ENCODE peak calls at places on chromosomes 4 and X, in seven cellular contexts. J is RWPE1; L is spleen; Z is left lung; C is CD8-positive, alpha-beta memory T cell; U is dorsolateral prefrontal cortex; Y is tibial artery. P is an unnamed sample.

GRCh38 chr4:131540256-131540655 is 1608.8 kb upstream of the PCDH10 start:
- DNase-seq in J (no peak), L (no peak), Z (no peak), C (no peak), U (no peak), Y (no peak), P (no peak)

GRCh38 chr4:23888421-23889319 is 1.2 kb downstream of the PPARGC1A start:
- DNase-seq in J (no peak), L (no peak), Z (no peak), C (no peak), U (no peak), Y (peak; percentile 64), P (no peak)

GRCh38 chrX:134849390-134849789 is 141.4 kb upstream of the SMIM10 start:
- DNase-seq in J (peak; percentile 1), L (no peak), Z (no peak), C (no peak), U (no peak), Y (no peak), P (no peak)

GRCh38 chr4:103075435-103075893 is 1.1 kb downstream of the SLC9B2 start:
- DNase-seq in J (no peak), L (no peak), Z (no peak), C (no peak), U (no peak), Y (no peak), P (no peak)

GRCh38 chr4:8907596-8908205 is 36.1 kb upstream of the HMX1 start:
- DNase-seq in J (no peak), L (peak; percentile 59), Z (peak; percentile 75), C (no peak), U (no peak), Y (peak; percentile 41), P (peak; percentile 65)

GRCh38 chr4:159077702-159078495 is 25.0 kb upstream of the RAPGEF2 start:
- DNase-seq in J (peak; percentile 48), L (no peak), Z (no peak), C (no peak), U (no peak), Y (no peak), P (no peak)

GRCh38 chr4:41095192-41095872 is 119.0 kb downstream of the APBB2 start:
- DNase-seq in J (no peak), L (no peak), Z (no peak), C (no peak), U (no peak), Y (no peak), P (no peak)

GRCh38 chr4:112288455-112288854 is 2.8 kb upstream of the TIFA start:
- DNase-seq in J (no peak), L (no peak), Z (no peak), C (no peak), U (no peak), Y (no peak), P (no peak)

GRCh38 chrX:107619836-107620235 is 8.5 kb upstream of the PRPS1 start:
- DNase-seq in J (no peak), L (no peak), Z (no peak), C (no peak), U (no peak), Y (no peak), P (no peak)

GRCh38 chr4:146165840-146166239 is 9.7 kb upstream of the LSM6 start:
- DNase-seq in J (peak; percentile 28), L (no peak), Z (no peak), C (no peak), U (no peak), Y (no peak), P (no peak)

GRCh38 chr4:145732001-145732400 is 52.1 kb downstream of the C4orf51 start:
- DNase-seq in J (no peak), L (no peak), Z (no peak), C (no peak), U (no peak), Y (no peak), P (no peak)

GRCh38 chrX:68821616-68822015 is 7.2 kb upstream of the EFNB1 start:
- DNase-seq in J (no peak), L (no peak), Z (no peak), C (no peak), U (no peak), Y (no peak), P (no peak)

GRCh38 chr4:145260091-145260490 is 79.7 kb upstream of the OTUD4 start:
- DNase-seq in J (no peak), L (no peak), Z (no peak), C (no peak), U (no peak), Y (no peak), P (no peak)

GRCh38 chr4:14856927-14857220 is 145.4 kb upstream of the CPEB2 start:
- DNase-seq in J (no peak), L (no peak), Z (no peak), C (no peak), U (no peak), Y (no peak), P (no peak)

GRCh38 chrX:110657073-110657472 is 138.5 kb downstream of the CHRDL1 start:
- DNase-seq in J (no peak), L (no peak), Z (no peak), C (no peak), U (no peak), Y (no peak), P (no peak)

GRCh38 chr4:183483997-183484396 is 20.9 kb upstream of the ING2 start:
- DNase-seq in J (no peak), L (no peak), Z (no peak), C (no peak), U (no peak), Y (no peak), P (no peak)

GRCh38 chr4:8241895-8242696 is 27.5 kb upstream of the HTRA3 start:
- DNase-seq in J (peak; percentile 65), L (peak; percentile 96), Z (peak; percentile 96), C (peak; percentile 64), U (peak; percentile 76), Y (peak; percentile 91), P (peak; percentile 94)

GRCh38 chr4:30696195-30696594 is 24.0 kb upstream of the PCDH7 start:
- DNase-seq in J (no peak), L (no peak), Z (no peak), C (no peak), U (no peak), Y (no peak), P (no peak)

GRCh38 chrX:134173541-134174272 is 63.3 kb upstream of the CCDC160 start:
- DNase-seq in J (no peak), L (peak; percentile 74), Z (no peak), C (no peak), U (no peak), Y (no peak), P (no peak)

DNA sequence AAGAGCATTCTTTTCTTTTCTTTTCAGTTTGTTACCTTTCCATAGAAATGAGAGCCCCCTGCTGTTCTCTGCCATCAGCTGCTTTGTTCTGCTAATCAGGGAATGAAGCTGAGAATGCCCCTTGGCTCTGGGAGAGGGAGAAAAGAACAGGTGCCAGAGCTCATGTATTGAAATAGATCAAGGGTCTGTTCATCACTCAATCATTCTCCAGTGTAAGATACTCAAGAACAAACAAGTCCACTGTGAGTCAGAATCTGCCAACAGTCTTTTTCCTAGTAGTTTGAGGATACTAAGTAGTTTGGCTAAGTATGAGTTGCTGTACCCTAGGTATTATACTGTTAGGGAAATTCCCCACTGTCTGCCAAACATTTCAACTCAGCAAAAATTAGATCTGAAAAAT is 144.3 kb downstream of the RTL3 start:
- DNase-seq in J (no peak), L (no peak), Z (no peak), C (no peak), U (no peak), Y (no peak), P (no peak)
- H3K27ac ChIP-seq in J (no peak overlapping the region), L (no peak overlapping the region), Z (no peak overlapping the region), C (no peak overlapping the region), U (no peak overlapping the region), Y (peak overlapping the region; percentile 47), P (no peak overlapping the region)

GRCh38 chrX:97399400-97399799 is 515.7 kb downstream of the RPA4 start:
- DNase-seq in J (peak; percentile 6), L (no peak), Z (no peak), C (no peak), U (no peak), Y (no peak), P (no peak)
- H3K27ac ChIP-seq in J (no peak overlapping the region), L (no peak overlapping the region), Z (no peak overlapping the region), C (no peak overlapping the region), U (no peak overlapping the region), Y (no peak overlapping the region), P (no peak overlapping the region)

GRCh38 chr4:2301806-2302205 is 39.9 kb upstream of the MXD4 start:
- DNase-seq in J (no peak), L (peak; percentile 68), Z (no peak), C (no peak), U (peak; percentile 10), Y (peak; percentile 66), P (no peak)

GRCh38 chr4:2303121-2303685 is 41.3 kb upstream of the MXD4 start:
- DNase-seq in J (no peak), L (peak; percentile 64), Z (no peak), C (no peak), U (peak; percentile 6), Y (peak; percentile 62), P (peak; percentile 68)

GRCh38 chr4:2301221-2301642 is 39.3 kb upstream of the MXD4 start:
- DNase-seq in J (no peak), L (peak; percentile 44), Z (no peak), C (no peak), U (peak; percentile 10), Y (peak; percentile 51), P (no peak)

GRCh38 chr4:2303686-2304320 is 41.9 kb upstream of the MXD4 start:
- DNase-seq in J (no peak), L (peak; percentile 64), Z (no peak), C (no peak), U (no peak), Y (peak; percentile 51), P (no peak)

GRCh38 chr4:2302387-2303119 is 40.6 kb upstream of the MXD4 start:
- DNase-seq in J (no peak), L (peak; percentile 43), Z (no peak), C (no peak), U (peak; percentile 6), Y (peak; percentile 34), P (no peak)
- H3K27ac ChIP-seq in J (no peak overlapping the region), L (no peak overlapping the region), Z (no peak overlapping the region), C (no peak overlapping the region), U (no peak overlapping the region), Y (no peak overlapping the region), P (no peak overlapping the region)

GRCh38 chr4:151409470-151410313 is 716 bp downstream of the FHIP1A start:
- DNase-seq in J (peak; percentile 41), L (peak; percentile 85), Z (peak; percentile 83), C (no peak), U (no peak), Y (peak; percentile 67), P (peak; percentile 79)
- H3K27ac ChIP-seq in J (peak overlapping the region; percentile 94), L (no peak overlapping the region), Z (peak overlapping the region; percentile 81), C (no peak overlapping the region), U (no peak overlapping the region), Y (no peak overlapping the region), P (peak overlapping the region; percentile 91)

GRCh38 chr4:151799417-151800030 is 38.7 kb upstream of the GATB start:
- DNase-seq in J (no peak), L (no peak), Z (no peak), C (no peak), U (no peak), Y (no peak), P (no peak)

GRCh38 chr4:151797853-151798252 is 37.0 kb upstream of the GATB start:
- DNase-seq in J (no peak), L (no peak), Z (no peak), C (no peak), U (no peak), Y (no peak), P (no peak)

GRCh38 chr4:151797131-151797530 is 36.3 kb upstream of the GATB start:
- DNase-seq in J (no peak), L (no peak), Z (no peak), C (no peak), U (no peak), Y (no peak), P (no peak)

GRCh38 chr4:151796106-151796505 is 35.3 kb upstream of the GATB start:
- DNase-seq in J (no peak), L (no peak), Z (no peak), C (no peak), U (no peak), Y (no peak), P (no peak)

GRCh38 chr4:151798678-151799416 is 38.0 kb upstream of the GATB start:
- DNase-seq in J (no peak), L (no peak), Z (no peak), C (no peak), U (no peak), Y (no peak), P (no peak)
- H3K27ac ChIP-seq in J (no peak overlapping the region), L (no peak overlapping the region), Z (no peak overlapping the region), C (no peak overlapping the region), U (no peak overlapping the region), Y (no peak overlapping the region), P (peak overlapping the region; percentile 78)